ENCODE peak calls at places on chromosomes 12 and 14, in five cellular contexts. K is cardiac fibroblast, Z is tibial artery, N is fibroblast of pulmonary artery, I is lower leg skin. X is an unnamed sample.

GRCh38 chr12:108825205-108825950 is 32.0 kb downstream of the SSH1 start:
- DNase-seq in K (peak), Z (no peak), N (peak), I (no peak), X (no peak)

GRCh38 chr12:109714141-109714912 is 702 bp downstream of the FAM222A start:
- DNase-seq in K (peak), Z (peak), N (peak), I (peak), X (peak)

GRCh38 chr12:619346-619745 is 43.9 kb downstream of the NINJ2 start:
- DNase-seq in K (no peak), Z (no peak), N (no peak), I (peak), X (no peak)

GRCh38 chr12:15772405-15773018 is 16.7 kb downstream of the EPS8 start:
- DNase-seq in K (peak), Z (no peak), N (peak), I (no peak), X (no peak)

GRCh38 chr12:124487065-124487833 is 80.2 kb downstream of the NCOR2 start:
- DNase-seq in K (no peak), Z (no peak), N (peak), I (no peak), X (no peak)

GRCh38 chr12:67539329-67539728 is 109.2 kb upstream of the DYRK2 start:
- DNase-seq in K (no peak), Z (no peak), N (no peak), I (no peak), X (no peak)

GRCh38 chr14:64707661-64708060 is 3.4 kb downstream of the PLEKHG3 start:
- DNase-seq in K (peak), Z (peak), N (peak), I (peak), X (no peak)

GRCh38 chr12:124248862-124249825 is 45.7 kb upstream of the RFLNA start:
- DNase-seq in K (no peak), Z (no peak), N (no peak), I (no peak), X (no peak)

GRCh38 chr12:117067016-117067415 is 32.2 kb downstream of the TESC start:
- DNase-seq in K (no peak), Z (no peak), N (no peak), I (no peak), X (no peak)

GRCh38 chr14:94373708-94374107 is 14.7 kb downstream of the SERPINA1 start:
- DNase-seq in K (peak), Z (peak), N (peak), I (peak), X (no peak)

GRCh38 chr12:101127521-101128219 is 82.4 kb downstream of the SLC5A8 start:
- DNase-seq in K (peak), Z (no peak), N (peak), I (no peak), X (no peak)

GRCh38 chr12:47995976-47996375 is 8.3 kb downstream of the COL2A1 start:
- DNase-seq in K (peak), Z (no peak), N (peak), I (no peak), X (no peak)

GRCh38 chr12:93302331-93303229 is 75.1 kb upstream of the NUDT4 start:
- DNase-seq in K (peak), Z (peak), N (peak), I (no peak), X (no peak)

GRCh38 chr14:59918824-59919581 is 941 bp upstream of the LRRC9 start:
- DNase-seq in K (peak), Z (no peak), N (peak), I (no peak), X (no peak)

GRCh38 chr12:100251917-100252316 is 15.0 kb downstream of the DEPDC4 start:
- DNase-seq in K (no peak), Z (no peak), N (no peak), I (no peak), X (no peak)

GRCh38 chr12:48084066-48084465 is 21.8 kb downstream of the SENP1 start:
- DNase-seq in K (peak), Z (no peak), N (peak), I (no peak), X (no peak)

GRCh38 chr12:15001733-15002471 is 29.1 kb downstream of the PDE6H start:
- DNase-seq in K (peak), Z (peak), N (peak), I (peak), X (no peak)

GRCh38 chr14:97295108-97295710 is 498.0 kb downstream of the VRK1 start:
- DNase-seq in K (no peak), Z (no peak), N (no peak), I (no peak), X (no peak)

GRCh38 chr12:34395056-34396005 is 373.0 kb downstream of the ALG10 start:
- DNase-seq in K (no peak), Z (no peak), N (no peak), I (peak), X (peak)

GRCh38 chr12:115412821-115413220 is 728.8 kb upstream of the TBX3 start:
- DNase-seq in K (no peak), Z (no peak), N (no peak), I (no peak), X (no peak)

GRCh38 chr12:39441189-39441962 is 1.5 kb downstream of the KIF21A start:
- DNase-seq in K (no peak), Z (no peak), N (no peak), I (no peak), X (no peak)

GRCh38 chr14:46661728-46662127 is 10.1 kb upstream of the RPL10L start:
- DNase-seq in K (no peak), Z (no peak), N (no peak), I (no peak), X (no peak)

GRCh38 chr14:24734917-24735500 is 101.0 kb upstream of the GZMB start:
- DNase-seq in K (peak), Z (peak), N (peak), I (no peak), X (no peak)

GRCh38 chr12:9718968-9719367 is 13.9 kb downstream of the CLECL1 start:
- DNase-seq in K (no peak), Z (no peak), N (no peak), I (no peak), X (no peak)

GRCh38 chr14:54566410-54567223 is at the start of gene SAMD4A:
- DNase-seq in K (peak), Z (peak), N (peak), I (peak), X (peak)
- TF ChIP-seq CTCF in K (peak), Z (peak), N (peak), I (no peak), X (no peak)

GRCh38 chr14:98877065-98877464 is 394.9 kb downstream of the BCL11B start:
- DNase-seq in K (no peak), Z (no peak), N (no peak), I (no peak), X (no peak)
- TF ChIP-seq CTCF in K (no peak), Z (no peak), N (no peak), I (no peak), X (no peak)

DNA sequence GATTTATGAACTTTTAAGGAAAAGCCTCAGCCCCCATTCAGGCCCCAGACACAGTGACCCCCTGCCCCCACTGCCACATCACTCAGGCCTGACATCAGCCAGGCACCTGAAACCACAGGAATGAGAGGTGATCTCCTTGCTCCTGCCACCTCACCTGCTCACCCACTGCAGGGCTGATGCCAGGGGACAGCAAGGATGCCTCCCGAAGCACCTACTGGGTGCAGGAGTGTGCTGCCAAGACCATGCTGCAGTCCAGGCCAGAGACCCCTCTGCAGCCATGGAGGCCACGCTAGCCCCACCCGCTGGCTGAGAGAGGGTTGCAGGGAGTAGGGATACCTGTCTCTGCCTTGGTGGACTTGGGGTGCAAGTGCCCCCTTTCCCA is 18.6 kb upstream of the KRT7 start:
- DNase-seq in K (no peak), Z (no peak), N (no peak), I (peak), X (no peak)
- TF ChIP-seq CTCF in K (no peak), Z (no peak), N (no peak), I (no peak), X (no peak)

GRCh38 chr12:129190827-129191226 is 337.5 kb downstream of the GLT1D1 start:
- DNase-seq in K (no peak), Z (no peak), N (no peak), I (no peak), X (no peak)
- TF ChIP-seq CTCF in K (no peak), Z (no peak), N (no peak), I (no peak), X (no peak)

GRCh38 chr12:79517363-79517762 is 173.4 kb downstream of the PAWR start:
- DNase-seq in K (no peak), Z (no peak), N (no peak), I (no peak), X (no peak)

GRCh38 chr12:79508622-79509021 is 182.1 kb downstream of the PAWR start:
- DNase-seq in K (no peak), Z (no peak), N (no peak), I (no peak), X (no peak)

GRCh38 chr12:79515526-79515935 is 175.2 kb downstream of the PAWR start:
- DNase-seq in K (no peak), Z (no peak), N (no peak), I (no peak), X (no peak)

GRCh38 chr12:79514730-79515525 is 175.8 kb downstream of the PAWR start:
- DNase-seq in K (peak), Z (no peak), N (peak), I (no peak), X (no peak)

GRCh38 chr12:79512068-79512467 is 178.7 kb downstream of the PAWR start:
- DNase-seq in K (no peak), Z (no peak), N (no peak), I (no peak), X (no peak)
- TF ChIP-seq CTCF in K (peak), Z (no peak), N (no peak), I (no peak), X (no peak)

DNA sequence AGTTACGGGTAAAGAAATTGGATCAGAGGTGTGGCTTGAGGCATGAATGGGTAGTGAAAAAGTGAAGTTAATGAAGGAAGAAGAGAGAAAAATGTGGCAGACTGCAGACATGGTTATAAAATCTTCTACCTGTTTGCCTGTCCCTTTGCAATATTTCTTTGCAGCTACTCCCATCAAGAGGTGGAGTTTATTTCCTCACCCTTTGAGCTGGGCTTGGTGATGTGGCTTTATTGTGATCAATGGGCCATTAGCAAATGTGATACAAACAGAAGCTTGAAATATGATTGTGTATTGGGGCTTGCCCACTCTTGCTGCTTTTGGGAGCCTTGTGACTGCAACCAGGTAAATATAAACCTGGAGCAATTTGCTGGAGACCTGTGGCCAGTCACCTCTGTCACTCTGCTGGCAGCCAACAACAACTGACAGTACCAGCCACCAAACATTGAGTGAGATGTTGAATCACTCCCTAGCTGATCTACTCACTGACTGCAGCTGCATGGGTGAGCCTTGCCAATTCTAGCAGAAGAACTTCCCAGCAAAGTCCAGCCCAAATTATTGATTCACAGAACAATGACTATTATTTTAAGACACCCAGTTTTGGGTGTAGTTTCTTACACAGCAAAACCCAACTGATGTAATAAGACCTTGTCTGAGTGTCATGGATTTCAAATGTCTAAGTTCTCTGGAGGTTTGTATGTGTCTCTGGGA is 151.0 kb upstream of the ATP2B1 start:
- DNase-seq in K (peak), Z (no peak), N (no peak), I (no peak), X (no peak)
- TF ChIP-seq CTCF in K (no peak), Z (no peak), N (no peak), I (no peak), X (no peak)

GRCh38 chr12:41663487-41664258 is 475.6 kb downstream of the PDZRN4 start:
- DNase-seq in K (peak), Z (no peak), N (peak), I (no peak), X (no peak)
- TF ChIP-seq CTCF in K (peak), Z (peak), N (peak), I (no peak), X (no peak)

DNA sequence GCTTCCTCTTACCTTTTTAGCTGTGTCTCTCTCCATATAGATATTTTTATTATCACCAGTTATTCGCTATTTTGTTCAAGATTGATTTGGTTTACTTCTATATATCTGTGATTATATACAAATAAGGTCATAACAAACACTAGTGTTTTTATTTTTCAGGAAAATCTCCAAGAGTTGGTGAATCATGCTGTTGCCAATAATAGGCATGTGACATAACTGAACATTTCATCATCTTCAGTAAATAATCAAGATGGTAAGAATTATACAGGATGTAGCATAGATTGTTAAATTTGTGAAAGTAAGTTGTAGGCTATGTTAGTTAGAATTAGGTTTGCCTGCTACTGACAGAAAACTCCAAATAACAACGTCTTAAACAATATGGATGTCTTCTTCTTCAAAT is 240.9 kb upstream of the PDE3A start:
- DNase-seq in K (peak), Z (no peak), N (peak), I (no peak), X (no peak)
- TF ChIP-seq CTCF in K (no peak), Z (no peak), N (no peak), I (no peak), X (no peak)

DNA sequence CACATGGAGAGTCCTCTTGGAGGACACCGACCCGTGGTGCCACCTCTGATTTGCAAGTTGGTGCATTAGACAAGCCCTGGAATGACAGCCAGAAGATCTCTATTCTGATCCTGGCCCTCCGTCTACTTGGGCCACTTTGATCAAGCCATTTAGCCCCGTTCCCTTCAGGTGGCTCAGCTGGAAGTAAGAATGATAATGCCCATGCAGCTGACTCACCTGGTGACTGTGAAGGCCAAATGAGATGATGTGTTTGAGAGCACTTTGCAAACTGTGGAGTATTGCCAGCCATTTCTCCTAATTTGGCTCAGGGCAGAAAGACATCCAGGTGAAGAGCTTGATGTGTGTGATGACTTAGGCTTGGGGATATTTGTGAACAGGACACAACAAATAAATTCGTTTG is 165.9 kb downstream of the ETV6 start:
- DNase-seq in K (no peak), Z (no peak), N (no peak), I (no peak), X (no peak)
- TF ChIP-seq CTCF in K (no peak), Z (no peak), N (no peak), I (no peak), X (no peak)